ENCODE peak calls at places on chromosomes 16 and 17, in seven cellular contexts. L is PC-3, K is uterus, X is ascending aorta, S is breast epithelium, P is PC-9, D is A549. Z is an unnamed sample.

GRCh38 chr16:28097500-28097899 is 34.0 kb upstream of the GSG1L start:
- DNase-seq in X (no peak), L (no peak), P (no peak), D (no peak), S (no peak), K (no peak), Z (no peak)

GRCh38 chr16:47750371-47750770 is 289.2 kb downstream of the PHKB start:
- DNase-seq in S (no peak), X (no peak), D (no peak), P (no peak), L (no peak), K (no peak), Z (no peak)

GRCh38 chr16:50154369-50154947 is 1.4 kb downstream of the TENT4B start:
- DNase-seq in D (peak), P (no peak), K (no peak), X (no peak), L (no peak), S (no peak), Z (no peak)

GRCh38 chr17:17366941-17367885 is 64.0 kb downstream of the NT5M start:
- DNase-seq in S (no peak), P (no peak), L (no peak), D (no peak), K (no peak), X (no peak), Z (no peak)

GRCh38 chr17:27526603-27527002 is 70.4 kb downstream of the KSR1 start:
- DNase-seq in P (no peak), S (no peak), L (no peak), D (no peak), K (no peak), X (no peak), Z (no peak)

GRCh38 chr16:77849640-77850258 is 61.4 kb downstream of the VAT1L start:
- DNase-seq in K (no peak), L (no peak), P (no peak), S (no peak), D (no peak), X (peak), Z (no peak)

GRCh38 chr16:54933281-54934150 is 2.9 kb downstream of the IRX5 start:
- DNase-seq in X (no peak), D (no peak), K (no peak), S (no peak), P (no peak), L (no peak), Z (no peak)

GRCh38 chr17:59332890-59333377 is 1.5 kb downstream of the YPEL2 start:
- DNase-seq in X (peak), P (peak), D (no peak), S (no peak), L (peak), K (peak), Z (peak)

GRCh38 chr17:9360610-9361571 is 214.7 kb downstream of the STX8 start:
- DNase-seq in L (peak), K (peak), P (no peak), D (peak), S (no peak), X (peak), Z (peak)

GRCh38 chr17:79137791-79138190 is 63.2 kb downstream of the ENGASE start:
- DNase-seq in K (no peak), P (no peak), X (no peak), L (no peak), D (no peak), S (no peak), Z (no peak)

GRCh38 chr17:78105101-78105500 is 23.5 kb downstream of the TMC6 start:
- DNase-seq in K (no peak), X (no peak), L (no peak), D (no peak), P (no peak), S (peak), Z (no peak)

GRCh38 chr16:66275795-66276428 is 90.6 kb upstream of the CDH5 start:
- DNase-seq in X (no peak), P (peak), S (no peak), D (peak), K (no peak), L (peak), Z (no peak)

GRCh38 chr16:11064846-11065245 is 120.5 kb downstream of the CLEC16A start:
- DNase-seq in X (no peak), L (no peak), S (no peak), P (no peak), K (no peak), D (no peak), Z (no peak)

GRCh38 chr17:70119961-70120360 is 44.9 kb downstream of the KCNJ16 start:
- DNase-seq in S (no peak), X (no peak), K (no peak), D (no peak), P (no peak), L (no peak), Z (no peak)

GRCh38 chr16:86431540-86431939 is 78.8 kb upstream of the FOXF1 start:
- DNase-seq in D (no peak), S (no peak), K (no peak), X (no peak), L (no peak), P (no peak), Z (no peak)

GRCh38 chr17:36979585-36979941 is 30.8 kb downstream of the AATF start:
- DNase-seq in S (no peak), L (no peak), D (no peak), K (no peak), X (no peak), P (no peak), Z (no peak)
- H3K4me3 ChIP-seq in S (no peak), L (no peak), D (no peak), K (no peak), X (no peak), P (no peak), Z (no peak)

GRCh38 chr16:64459402-64459801 is 662.5 kb downstream of the CDH11 start:
- DNase-seq in L (no peak), D (no peak), P (no peak), X (no peak), S (no peak), K (no peak), Z (no peak)

GRCh38 chr16:64459821-64460220 is 662.0 kb downstream of the CDH11 start:
- DNase-seq in X (no peak), K (peak), S (no peak), L (no peak), P (no peak), D (no peak), Z (no peak)

GRCh38 chr16:64453643-64454042 is 668.2 kb downstream of the CDH11 start:
- DNase-seq in K (no peak), S (no peak), D (no peak), P (no peak), X (no peak), L (no peak), Z (no peak)

GRCh38 chr16:64452446-64452845 is 669.4 kb downstream of the CDH11 start:
- DNase-seq in P (no peak), L (no peak), X (no peak), D (no peak), S (no peak), K (no peak), Z (no peak)

GRCh38 chr16:64455275-64455674 is 666.6 kb downstream of the CDH11 start:
- DNase-seq in D (no peak), K (no peak), P (no peak), S (no peak), X (no peak), L (peak), Z (no peak)
- TF ChIP-seq CTCF in D (no peak), K (peak), P (no peak), S (no peak), X (no peak), L (peak), Z (peak)

GRCh38 chr16:14309906-14310305 is 238.8 kb downstream of the MRTFB start:
- DNase-seq in K (no peak), P (peak), S (no peak), X (no peak), D (peak), L (peak), Z (no peak)

GRCh38 chr16:14309001-14309886 is 238.1 kb downstream of the MRTFB start:
- DNase-seq in P (peak), D (no peak), S (peak), L (peak), K (no peak), X (no peak), Z (no peak)

GRCh38 chr16:14307623-14308356 is 236.7 kb downstream of the MRTFB start:
- DNase-seq in X (peak), L (no peak), P (peak), K (no peak), S (no peak), D (no peak), Z (peak)

GRCh38 chr16:14307059-14307531 is 236.0 kb downstream of the MRTFB start:
- DNase-seq in D (no peak), L (no peak), X (no peak), K (no peak), P (no peak), S (no peak), Z (no peak)

GRCh38 chr16:14308357-14308723 is 237.2 kb downstream of the MRTFB start:
- DNase-seq in D (no peak), X (no peak), K (no peak), P (no peak), S (no peak), L (no peak), Z (no peak)
- H3K4me3 ChIP-seq in D (peak), X (peak), K (no peak), P (peak), S (no peak), L (no peak), Z (peak)

DNA sequence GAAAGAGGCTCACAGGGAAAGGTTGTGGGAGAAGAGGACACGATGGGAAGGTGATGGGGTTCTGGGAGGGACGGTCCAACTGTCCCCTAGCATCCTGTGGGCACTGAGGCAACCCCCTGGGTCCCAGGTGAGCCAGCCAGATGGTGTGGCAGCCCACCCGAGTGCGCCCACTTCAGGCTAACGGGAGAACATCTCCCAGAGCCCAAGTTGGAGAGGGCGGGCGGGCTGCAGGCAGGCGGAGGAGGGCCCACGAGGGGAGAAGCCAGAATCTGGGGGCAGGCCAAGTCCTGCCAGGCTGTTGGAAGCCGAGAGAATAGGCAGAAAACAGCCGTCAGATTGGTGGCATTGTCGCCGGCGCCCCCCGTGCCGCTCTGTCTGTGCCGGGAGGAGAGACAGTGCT is 13.8 kb upstream of the ABCC3 start:
- DNase-seq in X (no peak), P (no peak), L (no peak), S (no peak), D (no peak), K (no peak), Z (no peak)
- TF ChIP-seq CTCF in X (no peak), P (no peak), L (peak), S (no peak), D (no peak), K (no peak), Z (no peak)

DNA sequence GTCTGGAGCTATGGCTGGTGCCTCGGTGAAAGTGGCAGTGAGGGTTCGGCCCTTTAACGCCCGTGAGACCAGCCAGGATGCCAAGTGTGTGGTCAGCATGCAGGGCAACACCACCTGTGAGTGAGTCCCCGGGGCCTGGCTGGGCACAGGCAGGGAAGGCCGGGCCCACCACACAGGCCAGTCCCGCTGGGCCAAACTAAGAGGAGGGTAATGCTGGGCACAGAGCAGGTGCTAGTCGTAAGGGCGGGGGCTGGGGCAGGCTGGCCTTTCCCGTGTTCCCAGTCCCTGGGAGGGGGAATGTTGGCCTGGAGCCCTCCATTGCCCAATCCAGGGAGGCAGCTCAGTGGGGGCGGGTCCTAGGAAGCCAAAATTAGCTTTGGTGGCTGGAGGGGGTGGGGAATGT is 2.5 kb downstream of the KIF1C start:
- DNase-seq in P (no peak), L (no peak), D (no peak), K (peak), S (no peak), X (peak), Z (peak)
- H3K4me3 ChIP-seq in P (no peak), L (no peak), D (no peak), K (no peak), S (peak), X (peak), Z (peak)

GRCh38 chr17:76869878-76870714 is 1.9 kb downstream of the MGAT5B start:
- DNase-seq in K (no peak), X (no peak), P (no peak), D (no peak), S (no peak), L (no peak), Z (no peak)
- TF ChIP-seq CTCF in K (no peak), X (no peak), P (no peak), D (no peak), S (no peak), L (no peak), Z (no peak)

DNA sequence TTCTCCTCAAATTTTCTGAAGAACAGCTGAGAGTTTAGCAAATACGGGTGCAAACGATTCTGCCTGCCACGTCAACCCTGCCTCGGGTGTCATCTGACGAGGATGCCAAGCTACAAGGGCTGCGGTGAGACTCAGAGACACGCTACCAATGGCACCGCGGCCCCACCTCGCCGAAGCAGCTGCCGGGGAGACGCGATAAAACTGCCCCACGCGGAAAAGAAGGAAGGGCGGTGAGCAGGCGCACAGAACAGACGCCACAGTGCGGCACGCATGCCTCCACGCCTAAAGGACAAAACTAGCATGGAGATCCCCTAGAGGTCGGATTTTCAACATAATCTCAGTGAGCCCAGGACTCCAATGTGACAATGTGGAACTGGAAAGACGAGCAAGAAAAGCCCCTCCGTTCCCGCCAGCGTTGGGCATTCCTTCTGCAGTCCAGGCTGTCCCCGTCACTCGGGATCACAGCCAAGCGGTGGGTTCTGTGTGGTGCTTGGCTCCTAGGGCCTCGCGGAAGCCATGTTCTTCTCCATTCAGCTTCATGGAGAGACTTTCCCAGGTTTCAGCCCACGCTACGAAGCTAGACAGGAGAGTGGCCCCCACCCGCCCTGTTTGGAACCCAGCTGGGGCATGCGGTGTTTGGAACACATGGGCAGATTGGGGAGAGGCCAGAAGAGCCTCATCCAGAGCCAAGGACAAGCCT is 5.9 kb downstream of the LMF1 start:
- DNase-seq in L (peak), K (no peak), P (no peak), S (no peak), X (no peak), D (no peak), Z (no peak)
- H3K4me3 ChIP-seq in L (peak), K (no peak), P (no peak), S (no peak), X (no peak), D (no peak), Z (no peak)

GRCh38 chr16:25126820-25127232 is 15.3 kb downstream of the LCMT1 start:
- DNase-seq in X (no peak), K (no peak), L (peak), P (peak), S (no peak), D (peak), Z (no peak)
- TF ChIP-seq CTCF in X (peak), K (peak), L (peak), P (peak), S (peak), D (peak), Z (peak)